ENCODE peak calls at places on chromosomes 4 and X, in eight cellular contexts. T is brain microvascular endothelial cell, D is SJSA1, A is A549, R is OCI-LY7, B is lower lobe of right lung, I is IMR-90, G is testis. C is an unnamed sample.

GRCh38 chrX:56618250-56618649 is 54.8 kb downstream of the UBQLN2 start:
- DNase-seq in I (no peak), A (no peak), T (no peak), R (no peak), D (no peak), B (no peak), G (no peak), C (no peak)

GRCh38 chr4:98873059-98873458 is 55.9 kb downstream of the EIF4E start:
- DNase-seq in B (no peak), G (no peak), D (no peak), I (peak), R (no peak), A (no peak), T (peak), C (no peak)

GRCh38 chrX:110219920-110220319 is 98.0 kb downstream of the AMMECR1 start:
- DNase-seq in I (peak), A (no peak), T (no peak), R (no peak), D (peak), G (no peak), B (no peak), C (no peak)

GRCh38 chr4:153060191-153060590 is 124.1 kb downstream of the FHDC1 start:
- DNase-seq in A (no peak), G (no peak), R (no peak), T (no peak), B (no peak), D (no peak), I (no peak), C (no peak)

GRCh38 chrX:110407910-110408545 is 49.4 kb downstream of the RTL9 start:
- DNase-seq in A (peak), D (peak), T (peak), R (peak), G (peak), I (peak), B (no peak), C (no peak)

GRCh38 chr4:184550476-184550875 is 76.1 kb upstream of the IRF2 start:
- DNase-seq in D (no peak), R (no peak), T (no peak), I (no peak), B (no peak), A (no peak), G (no peak), C (no peak)

GRCh38 chrX:137916090-137916746 is 350.3 kb downstream of the ZIC3 start:
- DNase-seq in A (no peak), D (no peak), I (no peak), T (no peak), B (no peak), R (no peak), G (peak), C (no peak)

GRCh38 chr4:140426610-140427103 is 791 bp downstream of the CLGN start:
- DNase-seq in R (peak), I (no peak), A (peak), G (peak), D (no peak), T (no peak), B (no peak), C (no peak)

GRCh38 chrX:150898343-150899190 is at the start of gene CD99L2:
- DNase-seq in B (peak), I (peak), A (peak), G (peak), R (peak), D (peak), T (peak), C (peak)

GRCh38 chrX:116732214-116732613 is 269.4 kb upstream of the CT83 start:
- DNase-seq in B (no peak), D (no peak), I (no peak), A (no peak), T (no peak), G (no peak), R (no peak), C (no peak)

DNA sequence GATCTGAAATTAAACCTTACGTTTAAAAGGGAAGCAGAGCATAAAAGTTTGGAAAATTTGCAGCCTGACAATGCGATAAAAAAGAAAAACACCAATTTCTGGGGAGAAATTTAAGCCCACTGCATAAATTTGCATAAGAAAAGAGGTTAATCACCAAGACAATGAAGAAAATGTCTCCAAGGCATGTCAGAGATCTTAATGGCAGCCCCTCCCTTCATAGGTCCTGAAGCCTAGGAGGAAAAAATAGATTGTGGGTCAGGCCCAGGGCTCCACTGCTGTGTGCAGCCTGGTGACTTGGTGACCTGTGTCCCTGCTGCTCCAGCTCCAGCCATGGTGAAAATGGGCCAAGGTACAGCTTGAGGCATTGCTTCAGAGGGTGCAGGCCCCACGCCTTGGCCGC is 264.0 kb upstream of the CT83 start:
- DNase-seq in T (no peak), D (no peak), I (no peak), B (no peak), A (no peak), R (no peak), G (no peak), C (no peak)
- H3K27ac ChIP-seq in T (no peak), D (no peak), I (no peak), B (no peak), A (no peak), R (no peak), G (no peak), C (no peak)

GRCh38 chr4:2415213-2415612 is 3.2 kb downstream of the ZFYVE28 start:
- DNase-seq in B (no peak), G (no peak), I (no peak), T (no peak), D (no peak), A (no peak), R (no peak), C (no peak)

GRCh38 chr4:2411786-2412510 is 6.5 kb downstream of the ZFYVE28 start:
- DNase-seq in A (no peak), D (no peak), T (no peak), G (no peak), I (no peak), B (no peak), R (no peak), C (no peak)

GRCh38 chr4:2413821-2414610 is 4.4 kb downstream of the ZFYVE28 start:
- DNase-seq in I (no peak), R (no peak), A (no peak), T (no peak), G (no peak), B (peak), D (no peak), C (peak)

GRCh38 chr4:2412885-2413716 is 5.3 kb downstream of the ZFYVE28 start:
- DNase-seq in I (peak), R (peak), G (peak), B (peak), D (peak), A (peak), T (peak), C (peak)

GRCh38 chr4:2412534-2412884 is 5.9 kb downstream of the ZFYVE28 start:
- DNase-seq in G (no peak), D (no peak), R (peak), B (no peak), I (no peak), T (no peak), A (no peak), C (no peak)
- H3K4me3 ChIP-seq in G (no peak), D (peak), R (no peak), B (peak), I (peak), T (peak), A (peak), C (no peak)

GRCh38 chr4:13294961-13295605 is 189.1 kb downstream of the RAB28 start:
- DNase-seq in T (no peak), R (no peak), D (no peak), B (no peak), G (no peak), A (no peak), I (no peak), C (no peak)
- H3K27ac ChIP-seq in T (no peak), R (no peak), D (no peak), B (no peak), G (no peak), A (no peak), I (no peak), C (no peak)

DNA sequence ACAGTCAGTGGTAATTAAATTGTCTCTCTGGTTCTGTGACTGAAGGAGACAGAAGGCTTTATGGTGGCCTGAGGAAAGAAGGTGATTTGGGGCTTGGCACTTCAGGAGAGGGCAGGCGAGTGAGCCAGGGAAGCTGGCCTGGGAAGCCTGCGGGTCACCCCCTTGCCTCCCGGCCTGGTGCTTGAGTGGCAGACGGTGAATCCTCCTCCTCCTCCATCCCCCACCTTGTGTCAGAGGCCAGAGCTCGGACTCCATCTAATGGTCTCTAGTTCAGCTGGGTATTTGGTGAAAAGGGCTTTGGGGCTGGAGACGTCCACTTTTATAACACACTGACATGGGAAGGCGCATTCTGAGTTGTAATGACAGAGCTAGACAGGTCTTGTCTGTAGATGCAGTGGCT is 8.7 kb downstream of the TMEM187 start:
- DNase-seq in A (no peak), G (no peak), D (no peak), R (no peak), T (no peak), I (no peak), B (no peak), C (no peak)
- H3K4me3 ChIP-seq in A (no peak), G (no peak), D (no peak), R (no peak), T (no peak), I (no peak), B (no peak), C (no peak)

GRCh38 chrX:75107863-75108509 is 48.1 kb downstream of the ABCB7 start:
- DNase-seq in B (no peak), G (no peak), I (no peak), D (no peak), A (no peak), R (no peak), T (no peak), C (no peak)
- H3K27ac ChIP-seq in B (no peak), G (no peak), I (no peak), D (no peak), A (no peak), R (no peak), T (no peak), C (no peak)

GRCh38 chr4:111281219-111281618 is 658.3 kb upstream of the PITX2 start:
- DNase-seq in R (no peak), G (no peak), I (no peak), B (no peak), T (no peak), D (no peak), A (no peak), C (no peak)

GRCh38 chr4:111283066-111283677 is 660.3 kb upstream of the PITX2 start:
- DNase-seq in B (peak), D (peak), A (peak), G (peak), I (peak), T (peak), R (peak), C (peak)

DNA sequence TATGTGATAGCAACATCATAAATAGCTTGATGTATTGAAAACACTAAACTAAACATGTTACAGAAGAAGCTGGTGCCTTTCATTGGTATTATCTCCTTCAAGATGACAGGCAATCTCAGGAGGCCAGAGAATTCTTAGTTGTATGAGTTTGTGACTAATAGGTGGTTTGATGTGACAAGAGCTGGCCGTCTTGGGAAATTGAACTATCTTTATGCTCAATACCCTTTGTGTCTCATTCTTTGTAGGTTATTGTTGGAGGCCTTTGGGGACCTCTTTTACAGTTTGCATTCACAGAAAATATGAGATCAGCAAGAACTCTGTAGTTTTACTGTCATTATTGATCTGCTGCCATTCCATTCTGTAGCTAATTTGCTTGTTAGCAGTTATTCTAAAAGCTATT is 659.2 kb upstream of the PITX2 start:
- DNase-seq in B (no peak), G (no peak), R (no peak), D (no peak), I (no peak), T (no peak), A (no peak), C (no peak)
- H3K4me3 ChIP-seq in B (no peak), G (no peak), R (no peak), D (no peak), I (no peak), T (no peak), A (no peak), C (no peak)

C was measured in aorta.